ENCODE peak calls at places on chromosomes 2 and 18, in six cellular contexts. W, L, Y, X, C and A are unnamed samples.

GRCh38 chr18:3321133-3321812 is 59.3 kb downstream of the MYL12B start:
- DNase-seq in W (peak), C (peak), Y (no peak), L (no peak), X (peak), A (peak)

GRCh38 chr2:70468898-70469297 is 84.7 kb downstream of the TGFA start:
- DNase-seq in W (no peak), X (no peak), Y (no peak), L (no peak), C (no peak), A (no peak)

GRCh38 chr2:64695656-64696310 is 42.1 kb upstream of the SERTAD2 start:
- DNase-seq in X (no peak), W (peak), C (peak), L (no peak), Y (no peak), A (peak)

GRCh38 chr18:3511980-3512379 is 62.0 kb downstream of the TGIF1 start:
- DNase-seq in L (no peak), W (peak), Y (no peak), X (no peak), C (peak), A (peak)

GRCh38 chr18:33830210-33830609 is 252.2 kb downstream of the ASXL3 start:
- DNase-seq in C (no peak), W (no peak), L (no peak), Y (no peak), X (no peak), A (no peak)

GRCh38 chr18:36315736-36316135 is 18.2 kb downstream of the FHOD3 start:
- DNase-seq in W (no peak), X (no peak), Y (no peak), C (peak), L (peak), A (peak)

GRCh38 chr2:26708457-26708856 is 15.9 kb downstream of the KCNK3 start:
- DNase-seq in W (no peak), L (no peak), C (no peak), X (no peak), Y (no peak), A (no peak)

GRCh38 chr2:151927501-151928221 is 99.4 kb upstream of the ARL5A start:
- DNase-seq in W (no peak), C (no peak), L (no peak), X (no peak), Y (no peak), A (no peak)

GRCh38 chr18:25223211-25223610 is 128.8 kb downstream of the ZNF521 start:
- DNase-seq in Y (no peak), C (no peak), L (no peak), W (no peak), X (no peak), A (no peak)

GRCh38 chr2:209472386-209472832 is 48.6 kb downstream of the MAP2 start:
- DNase-seq in X (no peak), W (peak), L (no peak), C (peak), Y (no peak), A (peak)

GRCh38 chr2:236689981-236690380 is 120.4 kb downstream of the ACKR3 start:
- DNase-seq in W (no peak), Y (no peak), X (no peak), L (no peak), C (no peak), A (no peak)

GRCh38 chr2:204625135-204625534 is 79.9 kb downstream of the PARD3B start:
- DNase-seq in X (no peak), C (peak), W (no peak), Y (no peak), L (no peak), A (peak)

GRCh38 chr2:121810959-121811853 is 55.8 kb downstream of the TSN start:
- DNase-seq in L (peak), C (peak), X (peak), W (peak), Y (peak), A (peak)

GRCh38 chr2:62337403-62337802 is 141.5 kb downstream of the B3GNT2 start:
- DNase-seq in X (no peak), Y (no peak), L (no peak), W (no peak), C (no peak), A (no peak)

GRCh38 chr18:55251186-55251995 is 292.1 kb upstream of the CCDC68 start:
- DNase-seq in X (no peak), C (peak), Y (no peak), L (no peak), W (peak), A (peak)

GRCh38 chr18:60245096-60245495 is 127.5 kb downstream of the MC4R start:
- DNase-seq in X (no peak), Y (no peak), L (no peak), C (no peak), W (no peak), A (no peak)

GRCh38 chr2:219542931-219543595 is 546 bp downstream of the CHPF start:
- DNase-seq in Y (no peak), X (no peak), L (peak), W (peak), C (peak), A (peak)

GRCh38 chr2:200354823-200355751 is 48.6 kb downstream of the SPATS2L start:
- DNase-seq in Y (no peak), X (no peak), C (no peak), W (no peak), L (no peak), A (no peak)

GRCh38 chr2:54122171-54122935 is 6.9 kb downstream of the ACYP2 start:
- DNase-seq in W (no peak), X (no peak), Y (no peak), L (no peak), C (no peak), A (peak)

GRCh38 chr18:62357079-62357719 is 32.1 kb downstream of the TNFRSF11A start:
- DNase-seq in L (no peak), X (no peak), Y (no peak), W (no peak), C (no peak), A (no peak)

GRCh38 chr18:7855671-7856070 is 288.6 kb downstream of the PTPRM start:
- DNase-seq in X (no peak), L (no peak), W (peak), C (no peak), Y (no peak), A (peak)

GRCh38 chr2:54247115-54247514 is 8.9 kb downstream of the TSPYL6 start:
- DNase-seq in X (no peak), Y (no peak), W (no peak), L (no peak), C (no peak), A (no peak)

GRCh38 chr2:177429688-177430325 is 37.2 kb downstream of the AGPS start:
- DNase-seq in C (peak), X (no peak), W (peak), L (no peak), Y (no peak), A (peak)

GRCh38 chr2:3827673-3828575 is 124.5 kb downstream of the DCDC2C start:
- DNase-seq in X (peak), Y (no peak), W (peak), C (peak), L (peak), A (no peak)

GRCh38 chr2:127576433-127577207 is 41.1 kb downstream of the MYO7B start:
- DNase-seq in W (peak), X (peak), L (no peak), C (peak), Y (peak), A (peak)

GRCh38 chr2:215784371-215784783 is 229.0 kb downstream of the MREG start:
- DNase-seq in Y (no peak), C (peak), W (peak), L (no peak), X (no peak), A (peak)

GRCh38 chr18:9097349-9097748 is 5.2 kb upstream of the NDUFV2 start:
- DNase-seq in Y (no peak), W (no peak), X (no peak), C (no peak), L (no peak), A (no peak)

GRCh38 chr2:119947535-119947934 is 65.3 kb upstream of the EPB41L5 start:
- DNase-seq in W (peak), L (no peak), C (no peak), Y (no peak), X (no peak), A (no peak)

GRCh38 chr2:42928692-42929576 is 136.6 kb upstream of the HAAO start:
- DNase-seq in W (peak), Y (no peak), C (no peak), X (peak), L (peak), A (peak)

GRCh38 chr2:147135401-147135800 is 709.4 kb upstream of the ACVR2A start:
- DNase-seq in W (no peak), X (no peak), Y (no peak), L (no peak), C (no peak), A (no peak)

GRCh38 chr2:32735370-32735769 is 107.5 kb downstream of the TTC27 start:
- DNase-seq in L (no peak), C (no peak), Y (no peak), W (no peak), X (no peak), A (no peak)

GRCh38 chr2:196173505-196173904 is 2.1 kb upstream of the STK17B start:
- DNase-seq in L (no peak), W (no peak), Y (no peak), C (peak), X (no peak), A (no peak)

GRCh38 chr2:219290381-219291171 is 11.4 kb downstream of the DNAJB2 start:
- DNase-seq in Y (no peak), W (no peak), L (no peak), X (no peak), C (no peak), A (no peak)